ENCODE peak calls at places on chromosome 18, in ten cellular contexts. X, F, O, Z, D, H, E, N, V and B are unnamed samples. For H3K9me3, the result is how much of the 10 kb centered on the place peaks cover.

GRCh38 chr18:50928551-50928950 is 39.3 kb upstream of the ELAC1 start:
- DNase-seq in X (no peak), F (no peak), O (no peak), Z (no peak), D (no peak), H (no peak), E (no peak), N (no peak), V (no peak), B (no peak)

GRCh38 chr18:26052497-26052896 is 37.9 kb downstream of the SS18 start:
- DNase-seq in X (no peak), F (no peak), O (no peak), Z (no peak), D (no peak), H (no peak), E (no peak), N (no peak), V (no peak), B (no peak)

GRCh38 chr18:77055429-77056310 is 76.9 kb downstream of the MBP start:
- DNase-seq in X (no peak), F (no peak), O (no peak), Z (no peak), D (no peak), H (no peak), E (no peak), N (no peak), V (no peak), B (no peak)

GRCh38 chr18:63376493-63377053 is 9.6 kb upstream of the KDSR start:
- DNase-seq in X (no peak), F (no peak), O (no peak), Z (no peak), D (no peak), H (no peak), E (no peak), N (no peak), V (no peak), B (no peak)

GRCh38 chr18:41645600-41646360 is 309.3 kb upstream of the PIK3C3 start:
- DNase-seq in X (no peak), F (no peak), O (no peak), Z (no peak), D (no peak), H (no peak), E (peak), N (no peak), V (no peak), B (no peak)

GRCh38 chr18:52541056-52541455 is 201.1 kb downstream of the DCC start:
- DNase-seq in X (no peak), F (no peak), O (no peak), Z (no peak), D (no peak), H (no peak), E (no peak), N (no peak), V (no peak), B (no peak)

GRCh38 chr18:22827216-22827615 is 105.9 kb upstream of the RBBP8 start:
- DNase-seq in X (no peak), F (no peak), O (no peak), Z (no peak), D (no peak), H (no peak), E (peak), N (no peak), V (no peak), B (no peak)

GRCh38 chr18:77267957-77268356 is 18.3 kb downstream of the GALR1 start:
- DNase-seq in X (no peak), F (no peak), O (no peak), Z (no peak), D (no peak), H (no peak), E (no peak), N (no peak), V (no peak), B (no peak)

GRCh38 chr18:26813043-26813442 is 52.5 kb downstream of the AQP4 start:
- DNase-seq in X (no peak), F (peak), O (no peak), Z (peak), D (peak), H (peak), E (peak), N (peak), V (no peak), B (peak)

GRCh38 chr18:62625019-62625418 is 90.3 kb upstream of the PHLPP1 start:
- DNase-seq in X (no peak), F (no peak), O (no peak), Z (no peak), D (no peak), H (no peak), E (peak), N (no peak), V (no peak), B (peak)

GRCh38 chr18:12768622-12769021 is 65.8 kb downstream of the PSMG2 start:
- DNase-seq in X (no peak), F (no peak), O (no peak), Z (no peak), D (no peak), H (no peak), E (peak), N (no peak), V (no peak), B (no peak)

GRCh38 chr18:62897153-62897552 is 181.8 kb downstream of the PHLPP1 start:
- DNase-seq in X (no peak), F (no peak), O (no peak), Z (no peak), D (no peak), H (no peak), E (peak), N (no peak), V (no peak), B (no peak)

GRCh38 chr18:48913201-48913600 is 37.6 kb downstream of the SMAD7 start:
- DNase-seq in X (peak), F (no peak), O (no peak), Z (no peak), D (no peak), H (no peak), E (peak), N (peak), V (no peak), B (no peak)

GRCh38 chr18:12421732-12422131 is 14.0 kb downstream of the PRELID3A start:
- DNase-seq in X (no peak), F (no peak), O (no peak), Z (no peak), D (no peak), H (no peak), E (no peak), N (no peak), V (no peak), B (no peak)

GRCh38 chr18:51197661-51198424 is at the start of gene MEX3C:
- DNase-seq in X (peak), F (peak), O (peak), Z (peak), D (peak), H (peak), E (peak), N (peak), V (peak), B (peak)

DNA sequence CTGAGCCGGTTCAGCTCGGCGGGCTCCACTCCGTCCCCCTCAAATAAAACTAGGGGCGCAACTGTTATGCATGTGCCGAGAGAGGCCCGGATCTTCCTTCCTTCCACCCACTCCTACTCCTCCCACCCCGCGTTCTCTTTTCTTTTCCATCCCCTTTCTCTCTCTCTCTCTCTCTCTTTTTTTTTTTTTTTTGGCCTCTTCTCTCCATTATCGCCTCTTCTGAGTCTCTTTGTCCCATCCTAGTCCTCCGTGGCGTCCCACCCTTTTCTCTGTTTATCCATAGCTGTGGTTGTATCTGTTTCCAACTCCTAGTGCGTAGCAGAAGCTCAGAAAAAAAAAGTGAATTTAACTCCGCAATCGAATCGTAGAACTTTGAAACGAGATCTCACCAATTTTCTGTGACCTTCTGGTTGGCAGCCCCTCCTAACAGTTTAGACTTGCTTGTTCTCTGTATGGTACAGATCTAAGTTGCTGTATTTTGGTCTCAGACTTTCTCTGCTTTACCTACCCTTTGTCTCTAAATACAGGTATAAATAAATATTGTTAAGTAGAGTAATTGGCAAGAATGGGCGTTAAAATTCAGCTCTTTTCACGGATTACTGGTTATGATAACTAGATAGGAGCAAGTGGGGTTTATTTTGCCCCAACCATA is 3.6 kb downstream of the RAX start:
- DNase-seq in X (no peak), F (no peak), O (no peak), Z (no peak), D (no peak), H (no peak), E (no peak), N (no peak), V (no peak), B (no peak)
- H3K9me3 ChIP-seq in X (under half), F (under half), O (under half), Z (under half), D (under half), H (under half), E (under half), N (under half), V (under half), B (under half)

DNA sequence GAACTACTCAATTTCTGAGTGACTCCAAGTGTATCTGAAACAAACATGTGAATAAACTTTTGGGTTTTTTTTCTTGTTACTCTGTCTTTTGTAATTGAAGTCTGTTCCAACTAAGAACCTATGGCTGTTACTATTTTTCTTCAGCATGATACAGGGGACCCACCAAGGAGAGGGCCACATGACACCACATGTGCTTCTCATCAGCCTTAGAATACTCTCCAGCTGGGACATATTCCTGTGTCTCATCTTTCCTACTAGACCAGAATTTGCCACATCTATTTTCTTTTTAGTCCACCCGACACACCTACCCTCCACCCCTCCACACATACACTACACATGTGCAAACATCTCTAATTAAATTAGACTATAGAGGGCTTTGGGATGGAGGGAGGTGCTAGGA is 191.7 kb upstream of the NDUFV2 start:
- DNase-seq in X (no peak), F (no peak), O (no peak), Z (no peak), D (no peak), H (no peak), E (no peak), N (no peak), V (no peak), B (no peak)
- H3K9me3 ChIP-seq in X (under half), F (under half), O (under half), Z (under half), D (under half), H (under half), E (under half), N (under half), V (under half), B (under half)

GRCh38 chr18:46892842-46893241 is 24.5 kb downstream of the PIAS2 start:
- DNase-seq in X (no peak), F (no peak), O (no peak), Z (no peak), D (no peak), H (no peak), E (no peak), N (no peak), V (no peak), B (no peak)

GRCh38 chr18:46891742-46892214 is 25.5 kb downstream of the PIAS2 start:
- DNase-seq in X (no peak), F (no peak), O (no peak), Z (no peak), D (no peak), H (no peak), E (no peak), N (no peak), V (no peak), B (no peak)

GRCh38 chr18:46888965-46889364 is 28.3 kb downstream of the PIAS2 start:
- DNase-seq in X (no peak), F (no peak), O (no peak), Z (no peak), D (no peak), H (no peak), E (no peak), N (no peak), V (no peak), B (no peak)

GRCh38 chr18:46883180-46883579 is 34.1 kb downstream of the PIAS2 start:
- DNase-seq in X (no peak), F (no peak), O (no peak), Z (no peak), D (no peak), H (no peak), E (no peak), N (no peak), V (no peak), B (no peak)

DNA sequence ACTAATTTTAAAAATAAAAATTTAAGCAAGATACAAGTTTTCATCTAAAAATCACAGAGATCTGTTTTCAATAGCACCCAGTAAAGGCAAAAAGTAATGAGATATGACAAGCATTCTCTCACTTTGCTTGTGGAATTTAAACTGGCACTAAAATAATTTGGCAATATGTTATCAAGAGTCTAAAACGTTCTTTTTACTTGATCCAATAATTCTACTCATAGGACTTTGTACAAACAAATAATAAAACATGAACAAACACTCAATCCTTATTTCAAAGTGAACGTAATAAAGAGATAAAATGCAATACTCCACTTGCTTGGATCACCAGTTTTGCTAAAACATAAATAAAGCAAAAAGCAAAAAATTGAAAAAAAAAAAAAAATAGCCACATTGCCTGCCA is 30.4 kb downstream of the PIAS2 start:
- DNase-seq in X (no peak), F (no peak), O (no peak), Z (no peak), D (no peak), H (no peak), E (no peak), N (no peak), V (no peak), B (no peak)
- H3K9me3 ChIP-seq in X (under half), F (under half), O (under half), Z (under half), D (under half), H (under half), E (under half), N (under half), V (under half), B (under half)

DNA sequence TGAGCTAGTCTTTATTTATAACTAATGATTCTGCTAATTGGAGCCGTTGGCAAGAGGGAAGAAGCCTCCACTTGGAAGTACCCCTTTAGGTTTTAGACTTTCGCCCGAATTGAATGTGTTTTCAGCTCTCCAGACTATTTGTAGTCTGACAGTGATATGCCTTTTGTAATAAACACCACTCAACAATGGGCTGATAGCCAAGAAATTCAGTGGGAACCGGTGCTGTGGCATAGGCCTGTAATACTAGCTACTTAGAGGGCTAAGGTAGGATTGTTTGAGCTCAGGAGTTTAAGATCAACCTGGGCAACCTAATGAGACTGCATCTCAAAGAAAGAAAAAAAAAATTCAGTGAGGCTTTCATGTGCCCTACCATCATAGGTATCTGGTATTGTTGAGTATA is 13.6 kb upstream of the ZSCAN30 start:
- DNase-seq in X (no peak), F (no peak), O (no peak), Z (no peak), D (no peak), H (no peak), E (no peak), N (no peak), V (no peak), B (no peak)
- H3K9me3 ChIP-seq in X (under half), F (under half), O (under half), Z (half or more), D (under half), H (under half), E (under half), N (under half), V (under half), B (half or more)

DNA sequence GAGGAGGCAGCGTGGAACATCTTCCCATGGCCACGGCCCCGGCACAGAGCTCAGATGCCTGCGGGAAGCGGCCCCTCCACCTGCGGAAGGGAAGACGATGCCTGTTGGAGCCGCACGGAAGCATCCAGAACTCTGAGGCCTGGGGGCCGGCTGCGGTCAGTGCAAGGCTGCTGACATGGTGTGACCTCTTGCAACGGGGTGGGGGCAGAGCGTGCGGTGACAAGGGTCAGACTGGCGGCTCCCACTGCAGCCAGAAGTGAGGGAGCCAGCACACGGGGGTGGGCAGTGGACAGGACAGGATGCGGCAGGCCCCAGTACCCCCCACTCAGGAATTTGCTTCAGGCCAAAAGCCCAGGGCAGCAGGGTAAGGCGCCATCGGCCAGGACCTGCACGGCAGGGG is 48.8 kb downstream of the SLC66A2 start:
- DNase-seq in X (no peak), F (no peak), O (no peak), Z (no peak), D (no peak), H (no peak), E (no peak), N (no peak), V (no peak), B (no peak)
- H3K9me3 ChIP-seq in X (under half), F (under half), O (under half), Z (under half), D (under half), H (half or more), E (under half), N (under half), V (under half), B (under half)

DNA sequence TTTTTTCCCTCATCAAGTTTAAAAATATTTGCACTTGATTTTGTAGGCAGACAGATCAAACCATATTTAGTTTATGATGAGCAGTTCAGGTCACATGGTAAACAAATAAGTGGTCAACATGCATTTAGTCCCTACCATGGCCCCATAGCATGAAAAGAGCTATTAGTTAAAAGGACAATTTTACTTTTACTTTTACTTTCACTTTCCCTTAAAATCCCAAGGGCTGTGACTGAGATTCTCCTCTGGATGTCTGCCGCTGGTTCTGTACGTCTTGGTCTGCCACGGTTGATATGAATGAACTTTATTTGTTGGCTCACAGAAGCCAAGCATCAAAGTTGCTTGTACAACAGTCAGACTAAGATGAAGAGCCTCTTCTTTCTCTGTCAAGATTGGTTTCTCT is 626.2 kb upstream of the CDH7 start:
- DNase-seq in X (no peak), F (no peak), O (no peak), Z (no peak), D (no peak), H (no peak), E (no peak), N (peak), V (no peak), B (no peak)
- H3K9me3 ChIP-seq in X (under half), F (under half), O (under half), Z (under half), D (under half), H (under half), E (under half), N (under half), V (under half), B (under half)

DNA sequence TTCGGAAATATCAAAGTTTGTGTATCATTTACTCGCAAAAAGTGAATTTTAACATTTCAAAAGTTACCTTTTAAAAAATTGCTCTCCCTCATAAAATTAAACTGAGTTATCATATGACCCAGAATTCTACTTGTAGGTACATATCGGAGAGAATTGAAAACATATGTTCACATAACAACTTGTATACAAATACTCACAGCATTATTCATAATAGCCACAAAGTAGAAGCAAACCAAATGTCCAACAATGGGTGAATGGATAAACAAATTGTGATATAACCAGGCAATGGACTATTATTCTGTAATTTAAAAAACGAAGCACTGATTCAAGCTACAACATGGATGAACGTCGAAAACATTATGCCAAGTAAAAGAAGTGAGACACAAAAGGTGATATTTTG is 412.0 kb upstream of the TCF4 start:
- DNase-seq in X (no peak), F (no peak), O (no peak), Z (no peak), D (no peak), H (no peak), E (no peak), N (no peak), V (no peak), B (no peak)
- H3K9me3 ChIP-seq in X (under half), F (under half), O (under half), Z (under half), D (under half), H (under half), E (under half), N (under half), V (under half), B (under half)

GRCh38 chr18:78977627-78978271 is 1.9 kb upstream of the SALL3 start:
- DNase-seq in X (no peak), F (no peak), O (no peak), Z (no peak), D (no peak), H (no peak), E (no peak), N (no peak), V (no peak), B (no peak)
- H3K9me3 ChIP-seq in X (under half), F (under half), O (under half), Z (under half), D (under half), H (under half), E (under half), N (under half), V (under half), B (under half)